ENCODE peak calls at places on chromosomes 1 and 21, in ten cellular contexts. R, C, F, O, E, L, H, U, W and D are unnamed samples.

GRCh38 chr1:9593492-9594465 is 5.1 kb downstream of the TMEM201 start:
- DNase-seq in R (peak), C (no peak), F (peak), O (peak), E (no peak), L (peak), H (peak), U (peak), W (peak), D (peak)

GRCh38 chr1:32351859-32352745 is 10.2 kb downstream of the FAM229A start:
- DNase-seq in R (no peak), C (no peak), F (no peak), O (peak), E (no peak), L (peak), H (no peak), U (peak), W (peak), D (no peak)

GRCh38 chr1:206770531-206771352 is at the start of gene IL19:
- DNase-seq in R (no peak), C (no peak), F (no peak), O (peak), E (no peak), L (no peak), H (peak), U (no peak), W (no peak), D (peak)

GRCh38 chr1:231550448-231550781 is 21.9 kb downstream of the TSNAX start:
- DNase-seq in R (no peak), C (no peak), F (no peak), O (peak), E (no peak), L (no peak), H (peak), U (peak), W (peak), D (peak)

GRCh38 chr21:23524685-23525084 is 2082.6 kb downstream of the MRPL39 start:
- DNase-seq in R (no peak), C (no peak), F (no peak), O (no peak), E (no peak), L (no peak), H (peak), U (no peak), W (no peak), D (no peak)

GRCh38 chr1:46477153-46477929 is 12.3 kb upstream of the DMBX1 start:
- DNase-seq in R (peak), C (peak), F (peak), O (peak), E (peak), L (peak), H (peak), U (peak), W (peak), D (peak)

GRCh38 chr1:36523230-36523495 is 40.5 kb upstream of the CSF3R start:
- DNase-seq in R (no peak), C (no peak), F (no peak), O (no peak), E (no peak), L (no peak), H (no peak), U (no peak), W (no peak), D (no peak)

GRCh38 chr1:52296345-52296744 is 69.7 kb downstream of the CC2D1B start:
- DNase-seq in R (no peak), C (no peak), F (peak), O (peak), E (no peak), L (peak), H (peak), U (peak), W (peak), D (peak)

GRCh38 chr1:11138952-11139351 is 39.3 kb upstream of the EXOSC10 start:
- DNase-seq in R (no peak), C (no peak), F (no peak), O (peak), E (no peak), L (peak), H (no peak), U (no peak), W (no peak), D (no peak)